ENCODE peak calls at places on chromosome 12, in six cellular contexts. V is frontal cortex; Z is activated CD4-positive, alpha-beta memory T cell treated with anti-CD3 and anti-CD28 coated beads, Interleukin-2, amount 10 ng/mL, durations not matched to agents 7 days and 5 days; G is NCI-H1694 treated with DMSO at 0.1 percent for 48 hours; H is CD8-positive, alpha-beta memory T cell; T is left lobe of liver. I is an unnamed sample.

GRCh38 chr12:124510301-124510970 is 57.0 kb downstream of the NCOR2 start:
- DNase-seq in G (peak; percentile 50), H (no peak), V (no peak), T (no peak), Z (peak; percentile 25), I (no peak)

GRCh38 chr12:13173012-13173441 is 23.5 kb upstream of the EMP1 start:
- DNase-seq in Z (no peak), V (no peak), H (no peak), G (no peak), T (no peak), I (peak; percentile 27)

GRCh38 chr12:124073636-124074035 is 100.6 kb downstream of the ZNF664 start:
- DNase-seq in Z (no peak), T (no peak), V (no peak), G (no peak), H (no peak), I (no peak)

GRCh38 chr12:119177056-119177325 is 1.7 kb upstream of the HSPB8 start:
- DNase-seq in Z (no peak), H (no peak), T (no peak), G (no peak), V (no peak), I (no peak)

GRCh38 chr12:68962855-68963455 is 30.0 kb upstream of the CPM start:
- DNase-seq in V (no peak), T (no peak), G (no peak), Z (no peak), H (no peak), I (no peak)

GRCh38 chr12:85874064-85874463 is at the start of gene NTS:
- DNase-seq in G (no peak), H (no peak), Z (no peak), V (no peak), T (no peak), I (no peak)

GRCh38 chr12:7411343-7411742 is 32.6 kb downstream of the CD163L1 start:
- DNase-seq in H (no peak), G (no peak), V (no peak), Z (no peak), T (no peak), I (no peak)

GRCh38 chr12:131944601-131945251 is 5.0 kb upstream of the EP400 start:
- DNase-seq in G (no peak), Z (no peak), T (peak; percentile 46), H (no peak), V (no peak), I (no peak)

GRCh38 chr12:41983394-41983793 is 161.3 kb downstream of the GXYLT1 start:
- DNase-seq in V (no peak), G (no peak), H (no peak), Z (no peak), T (no peak), I (no peak)

GRCh38 chr12:54229624-54230212 is 40.9 kb upstream of the SMUG1 start:
- DNase-seq in T (no peak), Z (no peak), V (no peak), G (no peak), H (no peak), I (no peak)

GRCh38 chr12:89671469-89671868 is 37.2 kb downstream of the ATP2B1 start:
- DNase-seq in H (no peak), G (no peak), Z (no peak), T (no peak), V (no peak), I (no peak)